ENCODE peak calls at places on chromosomes 2 and 18, in seven cellular contexts. M, G, N, C, S, Y and E are unnamed samples.
A peak's percentile ranks its signal among the peaks of the same experiment; 100 is the strongest.

GRCh38 chr2:170887496-170888265 is 41.4 kb upstream of the GORASP2 start:
- DNase-seq in M (peak; percentile 61), G (no peak), N (no peak), C (no peak), S (no peak), Y (peak; percentile 13), E (no peak)

GRCh38 chr18:66759017-66759416 is 155.1 kb upstream of the CDH19 start:
- DNase-seq in M (no peak), G (no peak), N (no peak), C (no peak), S (no peak), Y (no peak), E (no peak)

GRCh38 chr2:165227571-165227970 is 11.6 kb upstream of the SCN2A start:
- DNase-seq in M (no peak), G (no peak), N (no peak), C (no peak), S (no peak), Y (no peak), E (no peak)

GRCh38 chr2:20052229-20052871 is 922 bp upstream of the LAPTM4A start:
- DNase-seq in M (peak; percentile 34), G (no peak), N (no peak), C (peak; percentile 41), S (no peak), Y (peak; percentile 70), E (peak; percentile 41)

GRCh38 chr18:7856099-7856498 is 289.0 kb downstream of the PTPRM start:
- DNase-seq in M (no peak), G (no peak), N (no peak), C (peak; percentile 15), S (no peak), Y (peak; percentile 10), E (no peak)

GRCh38 chr2:110864721-110865120 is 132.3 kb downstream of the ACOXL start:
- DNase-seq in M (no peak), G (no peak), N (no peak), C (no peak), S (no peak), Y (no peak), E (no peak)

GRCh38 chr2:47655563-47655880 is 127.4 kb upstream of the MSH6 start:
- DNase-seq in M (no peak), G (no peak), N (no peak), C (no peak), S (no peak), Y (no peak), E (no peak)

GRCh38 chr2:118246726-118247125 is 158.5 kb downstream of the INSIG2 start:
- DNase-seq in M (no peak), G (no peak), N (no peak), C (no peak), S (no peak), Y (peak; percentile 96), E (no peak)

GRCh38 chr2:180985771-180986395 is 5.5 kb downstream of the UBE2E3 start:
- DNase-seq in M (no peak), G (no peak), N (no peak), C (no peak), S (no peak), Y (no peak), E (no peak)

GRCh38 chr2:9573013-9573708 is 17.5 kb upstream of the ADAM17 start:
- DNase-seq in M (no peak), G (no peak), N (peak; percentile 33), C (peak; percentile 65), S (no peak), Y (peak; percentile 41), E (peak; percentile 58)

GRCh38 chr2:168165418-168165817 is 82.0 kb downstream of the STK39 start:
- DNase-seq in M (peak; percentile 51), G (no peak), N (no peak), C (no peak), S (no peak), Y (peak; percentile 65), E (no peak)

GRCh38 chr18:2850816-2851215 is 4.0 kb downstream of the EMILIN2 start:
- DNase-seq in M (no peak), G (no peak), N (no peak), C (no peak), S (no peak), Y (peak; percentile 32), E (no peak)

GRCh38 chr2:100365434-100365833 is 43.1 kb upstream of the LONRF2 start:
- DNase-seq in M (peak; percentile 96), G (no peak), N (peak; percentile 95), C (peak; percentile 93), S (no peak), Y (peak; percentile 71), E (no peak)

GRCh38 chr2:219643084-219643473 is 15.6 kb downstream of the SLC4A3 start:
- DNase-seq in M (no peak), G (no peak), N (no peak), C (no peak), S (no peak), Y (no peak), E (no peak)

GRCh38 chr2:71545572-71546274 is 92.4 kb downstream of the DYSF start:
- DNase-seq in M (peak; percentile 33), G (peak; percentile 70), N (peak; percentile 65), C (peak; percentile 55), S (peak; percentile 24), Y (peak; percentile 71), E (peak; percentile 97)

GRCh38 chr2:48795065-48795464 is 39.5 kb upstream of the LHCGR start:
- DNase-seq in M (no peak), G (no peak), N (no peak), C (no peak), S (no peak), Y (no peak), E (no peak)

GRCh38 chr18:8019600-8019999 is 452.5 kb downstream of the PTPRM start:
- DNase-seq in M (no peak), G (no peak), N (no peak), C (no peak), S (no peak), Y (no peak), E (no peak)

GRCh38 chr2:96208144-96209010 is at the start of gene STARD7:
- DNase-seq in M (peak; percentile 96), G (peak; percentile 99), N (peak; percentile 98), C (peak; percentile 97), S (peak; percentile 94), Y (peak; percentile 98), E (peak; percentile 99)

GRCh38 chr2:8582191-8582849 is 99.5 kb upstream of the ID2 start:
- DNase-seq in M (no peak), G (no peak), N (no peak), C (no peak), S (no peak), Y (no peak), E (peak; percentile 85)

GRCh38 chr2:216113572-216113971 is 4.4 kb downstream of the XRCC5 start:
- DNase-seq in M (no peak), G (no peak), N (no peak), C (no peak), S (no peak), Y (no peak), E (no peak)

GRCh38 chr18:519019-519879 is 18.7 kb upstream of the COLEC12 start:
- DNase-seq in M (peak; percentile 71), G (peak; percentile 79), N (peak; percentile 56), C (peak; percentile 80), S (no peak), Y (peak; percentile 45), E (peak; percentile 75)

GRCh38 chr2:149744845-149745244 is 157.3 kb upstream of the MMADHC start:
- DNase-seq in M (peak; percentile 63), G (no peak), N (peak; percentile 60), C (peak; percentile 78), S (no peak), Y (peak; percentile 79), E (peak; percentile 1)

GRCh38 chr2:20104900-20105545 is 53.6 kb upstream of the LAPTM4A start:
- DNase-seq in M (no peak), G (no peak), N (no peak), C (no peak), S (no peak), Y (no peak), E (no peak)

GRCh38 chr2:106566050-106566449 is 78.9 kb downstream of the CD8B2 start:
- DNase-seq in M (no peak), G (no peak), N (no peak), C (peak; percentile 6), S (no peak), Y (peak; percentile 68), E (no peak)

GRCh38 chr2:20766798-20767644 is 55.9 kb downstream of the LDAH start:
- DNase-seq in M (no peak), G (no peak), N (no peak), C (no peak), S (no peak), Y (no peak), E (peak; percentile 52)

GRCh38 chr2:240723851-240724250 is 32.2 kb downstream of the AQP12A start:
- DNase-seq in M (no peak), G (no peak), N (no peak), C (no peak), S (no peak), Y (no peak), E (no peak)

GRCh38 chr2:25204190-25204838 is 35.9 kb upstream of the POMC start:
- DNase-seq in M (no peak), G (no peak), N (no peak), C (no peak), S (no peak), Y (peak; percentile 64), E (peak; percentile 58)
- H3K4me1 ChIP-seq in M (no peaks in the 10 kb centered on the region), G (no peaks in the 10 kb centered on the region), N (no peaks in the 10 kb centered on the region), C (no peaks in the 10 kb centered on the region), S (peaks cover 8% of the 10 kb centered on the region), Y (no peaks in the 10 kb centered on the region), E (no peaks in the 10 kb centered on the region)

GRCh38 chr18:12416108-12416729 is 8.5 kb downstream of the PRELID3A start:
- DNase-seq in M (no peak), G (no peak), N (no peak), C (no peak), S (no peak), Y (no peak), E (no peak)

GRCh38 chr18:12408247-12408869 is 629 bp downstream of the PRELID3A start:
- DNase-seq in M (peak; percentile 42), G (no peak), N (peak; percentile 33), C (no peak), S (no peak), Y (peak; percentile 53), E (peak; percentile 31)

GRCh38 chr18:12409466-12409865 is 1.7 kb downstream of the PRELID3A start:
- DNase-seq in M (peak; percentile 49), G (no peak), N (no peak), C (peak; percentile 26), S (no peak), Y (peak; percentile 15), E (peak; percentile 87)

GRCh38 chr18:12410121-12410520 is 2.4 kb downstream of the PRELID3A start:
- DNase-seq in M (peak; percentile 46), G (no peak), N (no peak), C (no peak), S (no peak), Y (no peak), E (no peak)

GRCh38 chr18:12411456-12411855 is 3.7 kb downstream of the PRELID3A start:
- DNase-seq in M (no peak), G (no peak), N (no peak), C (no peak), S (no peak), Y (no peak), E (no peak)
- H3K4me1 ChIP-seq in M (peaks cover 21% of the 10 kb centered on the region), G (no peaks in the 10 kb centered on the region), N (peaks cover 6% of the 10 kb centered on the region), C (peaks cover 8% of the 10 kb centered on the region), S (peaks cover 7% of the 10 kb centered on the region), Y (peaks cover 8% of the 10 kb centered on the region), E (peaks cover 20% of the 10 kb centered on the region)

GRCh38 chr2:177253704-177254103 is 10.8 kb downstream of the NFE2L2 start:
- DNase-seq in M (no peak), G (no peak), N (no peak), C (no peak), S (no peak), Y (no peak), E (no peak)
- H3K4me1 ChIP-seq in M (peaks cover 22% of the 10 kb centered on the region), G (no peaks in the 10 kb centered on the region), N (peaks cover 18% of the 10 kb centered on the region), C (peaks cover 24% of the 10 kb centered on the region), S (peaks cover 90% of the 10 kb centered on the region), Y (peaks cover 39% of the 10 kb centered on the region), E (peaks cover 40% of the 10 kb centered on the region)

GRCh38 chr2:65072181-65072970 is 16.2 kb downstream of the CEP68 start:
- DNase-seq in M (no peak), G (no peak), N (no peak), C (no peak), S (no peak), Y (no peak), E (no peak)
- H3K4me1 ChIP-seq in M (peaks cover 27% of the 10 kb centered on the region), G (no peaks in the 10 kb centered on the region), N (peaks cover 22% of the 10 kb centered on the region), C (peaks cover 35% of the 10 kb centered on the region), S (peaks cover 8% of the 10 kb centered on the region), Y (peaks cover 31% of the 10 kb centered on the region), E (peaks cover 34% of the 10 kb centered on the region)